ENCODE peak calls at places on chromosomes 6 and 20, in five cellular contexts. L, B, Q, M and U are unnamed samples.

GRCh38 chr20:31990958-31991705 is 19.1 kb upstream of the CCM2L start:
- DNase-seq in L (no peak), B (no peak), Q (no peak), M (no peak), U (no peak)

GRCh38 chr6:3509326-3509725 is 52.5 kb upstream of the SLC22A23 start:
- DNase-seq in L (no peak), B (no peak), Q (peak; percentile 44), M (no peak), U (no peak)

GRCh38 chr6:56551409-56552120 is 91.1 kb downstream of the DST start:
- DNase-seq in L (no peak), B (no peak), Q (peak; percentile 39), M (no peak), U (no peak)

GRCh38 chr20:53550590-53551187 is 43.0 kb downstream of the ZNF217 start:
- DNase-seq in L (no peak), B (no peak), Q (no peak), M (no peak), U (no peak)

GRCh38 chr6:98024359-98024758 is 741.3 kb upstream of the MMS22L start:
- DNase-seq in L (no peak), B (no peak), Q (no peak), M (no peak), U (no peak)

GRCh38 chr20:48257833-48258232 is 472.6 kb upstream of the SULF2 start:
- DNase-seq in L (no peak), B (no peak), Q (no peak), M (no peak), U (no peak)

GRCh38 chr6:153096792-153097191 is 34.3 kb downstream of the RGS17 start:
- DNase-seq in L (no peak), B (no peak), Q (no peak), M (no peak), U (no peak)

GRCh38 chr6:150143521-150144293 is 863 bp downstream of the PPP1R14C start:
- DNase-seq in L (no peak), B (no peak), Q (no peak), M (peak; percentile 29), U (no peak)

GRCh38 chr6:44685213-44685612 is 297.7 kb downstream of the CDC5L start:
- DNase-seq in L (no peak), B (no peak), Q (no peak), M (no peak), U (no peak)

GRCh38 chr20:9306521-9306920 is 207.9 kb upstream of the LAMP5 start:
- DNase-seq in L (peak; percentile 34), B (no peak), Q (peak; percentile 86), M (no peak), U (peak; percentile 79)

GRCh38 chr6:148166339-148166949 is 176.2 kb upstream of the SASH1 start:
- DNase-seq in L (peak; percentile 44), B (no peak), Q (peak; percentile 58), M (no peak), U (peak; percentile 33)

GRCh38 chr6:107540465-107540857 is 50.5 kb downstream of the SOBP start:
- DNase-seq in L (no peak), B (no peak), Q (no peak), M (no peak), U (no peak)

GRCh38 chr6:147166360-147166944 is 37.8 kb upstream of the STXBP5 start:
- DNase-seq in L (no peak), B (no peak), Q (no peak), M (no peak), U (no peak)

GRCh38 chr6:37580164-37580955 is 80.7 kb upstream of the CCDC167 start:
- DNase-seq in L (no peak), B (no peak), Q (peak; percentile 17), M (no peak), U (no peak)

GRCh38 chr6:169897601-169898358 is 146.4 kb downstream of the ERMARD start:
- DNase-seq in L (no peak), B (no peak), Q (no peak), M (no peak), U (no peak)

GRCh38 chr6:39426057-39426592 is 103.6 kb upstream of the KCNK16 start:
- DNase-seq in L (peak; percentile 19), B (no peak), Q (peak; percentile 87), M (no peak), U (no peak)

GRCh38 chr6:3305216-3305565 is 46.4 kb downstream of the PSMG4 start:
- DNase-seq in L (no peak), B (no peak), Q (no peak), M (no peak), U (no peak)

GRCh38 chr6:32825966-32826365 is 9.2 kb upstream of the HLA-DOB start:
- DNase-seq in L (no peak), B (no peak), Q (peak; percentile 71), M (no peak), U (no peak)

GRCh38 chr20:60304931-60305330 is 346.7 kb downstream of the CDH26 start:
- DNase-seq in L (no peak), B (no peak), Q (no peak), M (no peak), U (no peak)